ENCODE peak calls at places on chromosomes 4 and X, in nine cellular contexts. One of them, this sample, is unnamed.

GRCh38 chrX:47645530-47645929 is 4.8 kb downstream of the ELK1 start:
- DNase-seq in GM12865: no peak
- DNase-seq in cardiac muscle cell: no peak
- DNase-seq in progenitor cell of endocrine pancreas: no peak
- DNase-seq in left ventricle myocardium inferior: no peak
- DNase-seq in BJ: no peak
- DNase-seq in nephron progenitor cell: no peak
- DNase-seq in sigmoid colon: no peak
- DNase-seq in HFFc6: no peak
- DNase-seq in this sample: no peak

GRCh38 chrX:25721564-25721963 is 416.6 kb upstream of the MAGEB18 start:
- DNase-seq in progenitor cell of endocrine pancreas: no peak
- DNase-seq in nephron progenitor cell: no peak
- DNase-seq in BJ: no peak
- DNase-seq in cardiac muscle cell: peak
- DNase-seq in GM12865: peak
- DNase-seq in HFFc6: no peak
- DNase-seq in left ventricle myocardium inferior: no peak
- DNase-seq in sigmoid colon: no peak
- DNase-seq in this sample: no peak

GRCh38 chr4:105215609-105216313 is 69.1 kb downstream of the TET2 start:
- DNase-seq in progenitor cell of endocrine pancreas: no peak
- DNase-seq in HFFc6: peak
- DNase-seq in nephron progenitor cell: no peak
- DNase-seq in GM12865: peak
- DNase-seq in sigmoid colon: no peak
- DNase-seq in BJ: no peak
- DNase-seq in cardiac muscle cell: no peak
- DNase-seq in left ventricle myocardium inferior: no peak
- DNase-seq in this sample: no peak

GRCh38 chrX:137549073-137549472 is 16.9 kb upstream of the ZIC3 start:
- DNase-seq in nephron progenitor cell: no peak
- DNase-seq in cardiac muscle cell: no peak
- DNase-seq in left ventricle myocardium inferior: no peak
- DNase-seq in progenitor cell of endocrine pancreas: no peak
- DNase-seq in BJ: no peak
- DNase-seq in HFFc6: no peak
- DNase-seq in GM12865: no peak
- DNase-seq in sigmoid colon: no peak
- DNase-seq in this sample: no peak

GRCh38 chr4:127623755-127624087 is 9.0 kb upstream of the INTU start:
- DNase-seq in BJ: no peak
- DNase-seq in progenitor cell of endocrine pancreas: no peak
- DNase-seq in left ventricle myocardium inferior: no peak
- DNase-seq in nephron progenitor cell: peak
- DNase-seq in HFFc6: no peak
- DNase-seq in sigmoid colon: no peak
- DNase-seq in GM12865: no peak
- DNase-seq in cardiac muscle cell: no peak
- DNase-seq in this sample: no peak

GRCh38 chr4:71206763-71207162 is 132.1 kb upstream of the SLC4A4 start:
- DNase-seq in nephron progenitor cell: no peak
- DNase-seq in BJ: no peak
- DNase-seq in cardiac muscle cell: no peak
- DNase-seq in progenitor cell of endocrine pancreas: no peak
- DNase-seq in HFFc6: peak
- DNase-seq in GM12865: no peak
- DNase-seq in left ventricle myocardium inferior: no peak
- DNase-seq in sigmoid colon: no peak
- DNase-seq in this sample: no peak

GRCh38 chr4:24521544-24521943 is 62.8 kb downstream of the DHX15 start:
- DNase-seq in HFFc6: no peak
- DNase-seq in left ventricle myocardium inferior: no peak
- DNase-seq in cardiac muscle cell: no peak
- DNase-seq in GM12865: no peak
- DNase-seq in nephron progenitor cell: no peak
- DNase-seq in BJ: no peak
- DNase-seq in progenitor cell of endocrine pancreas: no peak
- DNase-seq in sigmoid colon: no peak
- DNase-seq in this sample: no peak

GRCh38 chr4:78439328-78439727 is 112.2 kb upstream of the ANXA3 start:
- DNase-seq in nephron progenitor cell: no peak
- DNase-seq in progenitor cell of endocrine pancreas: no peak
- DNase-seq in sigmoid colon: no peak
- DNase-seq in cardiac muscle cell: no peak
- DNase-seq in BJ: no peak
- DNase-seq in left ventricle myocardium inferior: no peak
- DNase-seq in GM12865: no peak
- DNase-seq in HFFc6: no peak
- DNase-seq in this sample: no peak

GRCh38 chrX:24506082-24506481 is 41.0 kb downstream of the PDK3 start:
- DNase-seq in left ventricle myocardium inferior: no peak
- DNase-seq in sigmoid colon: no peak
- DNase-seq in HFFc6: peak
- DNase-seq in progenitor cell of endocrine pancreas: no peak
- DNase-seq in BJ: no peak
- DNase-seq in GM12865: peak
- DNase-seq in nephron progenitor cell: no peak
- DNase-seq in cardiac muscle cell: no peak
- DNase-seq in this sample: no peak

GRCh38 chrX:44071847-44072545 is 98.8 kb upstream of the NDP start:
- DNase-seq in HFFc6: peak
- DNase-seq in nephron progenitor cell: no peak
- DNase-seq in progenitor cell of endocrine pancreas: no peak
- DNase-seq in cardiac muscle cell: no peak
- DNase-seq in left ventricle myocardium inferior: no peak
- DNase-seq in BJ: no peak
- DNase-seq in sigmoid colon: no peak
- DNase-seq in GM12865: no peak
- DNase-seq in this sample: no peak

GRCh38 chr4:172866421-172866820 is 302.2 kb upstream of the GALNT7 start:
- DNase-seq in nephron progenitor cell: no peak
- DNase-seq in left ventricle myocardium inferior: no peak
- DNase-seq in progenitor cell of endocrine pancreas: no peak
- DNase-seq in BJ: no peak
- DNase-seq in cardiac muscle cell: no peak
- DNase-seq in GM12865: no peak
- DNase-seq in HFFc6: no peak
- DNase-seq in sigmoid colon: no peak
- DNase-seq in this sample: no peak

GRCh38 chr4:123417813-123418212 is 21.2 kb downstream of the SPRY1 start:
- DNase-seq in GM12865: no peak
- DNase-seq in sigmoid colon: no peak
- DNase-seq in progenitor cell of endocrine pancreas: no peak
- DNase-seq in cardiac muscle cell: no peak
- DNase-seq in nephron progenitor cell: no peak
- DNase-seq in BJ: no peak
- DNase-seq in left ventricle myocardium inferior: no peak
- DNase-seq in HFFc6: no peak
- DNase-seq in this sample: no peak

GRCh38 chr4:183100827-183101226 is 1.8 kb downstream of the WWC2 start:
- DNase-seq in cardiac muscle cell: no peak
- DNase-seq in GM12865: no peak
- DNase-seq in BJ: no peak
- DNase-seq in HFFc6: no peak
- DNase-seq in left ventricle myocardium inferior: no peak
- DNase-seq in nephron progenitor cell: no peak
- DNase-seq in progenitor cell of endocrine pancreas: no peak
- DNase-seq in sigmoid colon: no peak
- DNase-seq in this sample: no peak

GRCh38 chr4:87375719-87376291 is 15.2 kb downstream of the HSD17B11 start:
- DNase-seq in left ventricle myocardium inferior: no peak
- DNase-seq in GM12865: peak
- DNase-seq in cardiac muscle cell: peak
- DNase-seq in sigmoid colon: peak
- DNase-seq in nephron progenitor cell: no peak
- DNase-seq in BJ: peak
- DNase-seq in progenitor cell of endocrine pancreas: no peak
- DNase-seq in HFFc6: peak
- DNase-seq in this sample: peak

GRCh38 chrX:14777484-14777883 is 95.4 kb downstream of the FANCB start:
- DNase-seq in nephron progenitor cell: no peak
- DNase-seq in HFFc6: peak
- DNase-seq in GM12865: no peak
- DNase-seq in sigmoid colon: no peak
- DNase-seq in left ventricle myocardium inferior: no peak
- DNase-seq in progenitor cell of endocrine pancreas: no peak
- DNase-seq in cardiac muscle cell: no peak
- DNase-seq in BJ: no peak
- DNase-seq in this sample: no peak

GRCh38 chr4:185141777-185142176 is 1.3 kb upstream of the SLC25A4 start:
- DNase-seq in sigmoid colon: no peak
- DNase-seq in left ventricle myocardium inferior: no peak
- DNase-seq in GM12865: no peak
- DNase-seq in nephron progenitor cell: no peak
- DNase-seq in progenitor cell of endocrine pancreas: no peak
- DNase-seq in BJ: no peak
- DNase-seq in HFFc6: no peak
- DNase-seq in cardiac muscle cell: no peak
- DNase-seq in this sample: no peak

GRCh38 chrX:19593684-19594083 is 78.4 kb upstream of the MAP3K15 start:
- DNase-seq in HFFc6: peak
- DNase-seq in cardiac muscle cell: peak
- DNase-seq in left ventricle myocardium inferior: no peak
- DNase-seq in progenitor cell of endocrine pancreas: no peak
- DNase-seq in nephron progenitor cell: no peak
- DNase-seq in sigmoid colon: no peak
- DNase-seq in BJ: no peak
- DNase-seq in GM12865: peak
- DNase-seq in this sample: no peak

GRCh38 chrX:70552174-70552704 is 107.6 kb downstream of the DLG3 start:
- DNase-seq in BJ: no peak
- DNase-seq in GM12865: no peak
- DNase-seq in nephron progenitor cell: no peak
- DNase-seq in sigmoid colon: no peak
- DNase-seq in left ventricle myocardium inferior: no peak
- DNase-seq in progenitor cell of endocrine pancreas: no peak
- DNase-seq in HFFc6: no peak
- DNase-seq in cardiac muscle cell: no peak
- DNase-seq in this sample: no peak

GRCh38 chrX:25810202-25810601 is 327.9 kb upstream of the MAGEB18 start:
- DNase-seq in sigmoid colon: no peak
- DNase-seq in cardiac muscle cell: no peak
- DNase-seq in progenitor cell of endocrine pancreas: no peak
- DNase-seq in nephron progenitor cell: no peak
- DNase-seq in HFFc6: no peak
- DNase-seq in BJ: no peak
- DNase-seq in left ventricle myocardium inferior: no peak
- DNase-seq in GM12865: no peak
- DNase-seq in this sample: no peak

GRCh38 chrX:39611468-39611867 is 486.3 kb downstream of the BCOR start:
- DNase-seq in nephron progenitor cell: no peak
- DNase-seq in GM12865: no peak
- DNase-seq in cardiac muscle cell: no peak
- DNase-seq in left ventricle myocardium inferior: no peak
- DNase-seq in sigmoid colon: no peak
- DNase-seq in HFFc6: no peak
- DNase-seq in BJ: no peak
- DNase-seq in progenitor cell of endocrine pancreas: no peak
- DNase-seq in this sample: no peak

DNA sequence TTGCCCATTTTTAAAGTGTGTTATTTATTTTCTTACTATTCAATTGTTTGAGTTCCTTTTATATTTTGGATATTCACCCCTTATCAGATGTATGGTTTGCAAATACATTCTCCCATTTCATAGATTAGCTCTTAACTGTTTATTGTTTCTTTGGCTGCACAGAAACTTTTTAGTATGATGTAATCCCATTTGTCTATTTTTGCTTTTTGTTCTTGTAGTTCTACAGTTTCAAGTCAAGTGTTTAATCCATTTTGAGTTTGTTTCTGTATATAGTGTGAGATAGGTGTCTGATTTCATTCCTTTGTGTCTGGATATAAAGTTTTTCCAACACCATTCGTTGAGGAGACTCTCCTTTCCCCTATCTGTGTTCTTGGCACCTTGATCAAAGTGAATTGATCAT is 97.4 kb upstream of the CAMK2D start:
- DNase-seq in HFFc6: no peak
- DNase-seq in left ventricle myocardium inferior: no peak
- DNase-seq in cardiac muscle cell: no peak
- DNase-seq in progenitor cell of endocrine pancreas: no peak
- DNase-seq in sigmoid colon: no peak
- DNase-seq in BJ: no peak
- DNase-seq in nephron progenitor cell: no peak
- DNase-seq in GM12865: no peak
- DNase-seq in this sample: no peak
- TF ChIP-seq CTCF in HFFc6: no peak
- TF ChIP-seq CTCF in left ventricle myocardium inferior: no peak
- TF ChIP-seq CTCF in cardiac muscle cell: no peak
- TF ChIP-seq CTCF in progenitor cell of endocrine pancreas: no peak
- TF ChIP-seq CTCF in sigmoid colon: no peak
- TF ChIP-seq CTCF in BJ: no peak
- TF ChIP-seq CTCF in nephron progenitor cell: no peak
- TF ChIP-seq CTCF in GM12865: no peak
- TF ChIP-seq CTCF in this sample: no peak

GRCh38 chr4:90543419-90544170 is 416.4 kb downstream of the CCSER1 start:
- DNase-seq in sigmoid colon: no peak
- DNase-seq in left ventricle myocardium inferior: no peak
- DNase-seq in HFFc6: no peak
- DNase-seq in BJ: no peak
- DNase-seq in progenitor cell of endocrine pancreas: no peak
- DNase-seq in cardiac muscle cell: no peak
- DNase-seq in nephron progenitor cell: no peak
- DNase-seq in GM12865: no peak
- DNase-seq in this sample: no peak
- TF ChIP-seq CTCF in sigmoid colon: no peak
- TF ChIP-seq CTCF in left ventricle myocardium inferior: no peak
- TF ChIP-seq CTCF in HFFc6: no peak
- TF ChIP-seq CTCF in BJ: no peak
- TF ChIP-seq CTCF in progenitor cell of endocrine pancreas: no peak
- TF ChIP-seq CTCF in cardiac muscle cell: no peak
- TF ChIP-seq CTCF in nephron progenitor cell: no peak
- TF ChIP-seq CTCF in GM12865: no peak
- TF ChIP-seq CTCF in this sample: no peak

GRCh38 chr4:26325191-26325590 is 4.4 kb downstream of the RBPJ start:
- DNase-seq in HFFc6: peak
- DNase-seq in GM12865: peak
- DNase-seq in nephron progenitor cell: no peak
- DNase-seq in cardiac muscle cell: peak
- DNase-seq in progenitor cell of endocrine pancreas: no peak
- DNase-seq in BJ: no peak
- DNase-seq in sigmoid colon: no peak
- DNase-seq in left ventricle myocardium inferior: no peak
- DNase-seq in this sample: no peak
- TF ChIP-seq CTCF in HFFc6: peak
- TF ChIP-seq CTCF in GM12865: peak
- TF ChIP-seq CTCF in nephron progenitor cell: peak
- TF ChIP-seq CTCF in cardiac muscle cell: peak
- TF ChIP-seq CTCF in progenitor cell of endocrine pancreas: peak
- TF ChIP-seq CTCF in BJ: peak
- TF ChIP-seq CTCF in sigmoid colon: no peak
- TF ChIP-seq CTCF in left ventricle myocardium inferior: no peak
- TF ChIP-seq CTCF in this sample: peak

DNA sequence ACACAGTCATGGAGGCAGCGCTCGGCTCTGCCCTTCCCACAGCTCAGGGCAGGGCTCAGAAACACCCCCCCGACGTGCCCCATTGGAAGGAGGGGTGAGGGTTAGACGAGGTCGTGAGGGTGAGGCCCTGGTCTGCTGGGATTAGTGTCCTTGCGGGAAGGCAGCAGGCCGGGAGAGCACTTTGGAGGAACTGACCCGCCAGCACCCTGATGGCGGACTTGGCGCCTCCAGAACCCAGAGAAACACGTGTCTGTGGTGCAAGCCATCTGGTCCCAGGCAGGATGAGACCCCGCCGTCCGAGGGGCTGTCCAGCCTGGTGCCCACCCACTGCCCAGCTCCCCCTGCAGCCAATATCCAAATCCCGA is 26.3 kb downstream of the TACC3 start:
- DNase-seq in HFFc6: no peak
- DNase-seq in left ventricle myocardium inferior: no peak
- DNase-seq in nephron progenitor cell: no peak
- DNase-seq in GM12865: no peak
- DNase-seq in sigmoid colon: no peak
- DNase-seq in BJ: no peak
- DNase-seq in cardiac muscle cell: no peak
- DNase-seq in progenitor cell of endocrine pancreas: no peak
- DNase-seq in this sample: no peak
- TF ChIP-seq CTCF in HFFc6: no peak
- TF ChIP-seq CTCF in left ventricle myocardium inferior: no peak
- TF ChIP-seq CTCF in nephron progenitor cell: no peak
- TF ChIP-seq CTCF in GM12865: no peak
- TF ChIP-seq CTCF in sigmoid colon: no peak
- TF ChIP-seq CTCF in BJ: no peak
- TF ChIP-seq CTCF in cardiac muscle cell: no peak
- TF ChIP-seq CTCF in progenitor cell of endocrine pancreas: no peak
- TF ChIP-seq CTCF in this sample: no peak

This sample was measured in AG04449.